ENCODE peak calls at places on chromosomes 12 and 14, in eight cellular contexts. V is astrocyte of the spinal cord, R is GM23248, D is pancreas, F is heart right ventricle, S is tibial artery, I is gastrocnemius medialis, O is left ventricle myocardium inferior. N is an unnamed sample.

GRCh38 chr14:88559852-88560251 is 3.0 kb upstream of the ZC3H14 start:
- DNase-seq in V (peak), R (peak), D (no peak), F (no peak), S (no peak), I (no peak), O (no peak), N (peak)

GRCh38 chr12:13100882-13101769 is 2.3 kb downstream of the GSG1 start:
- DNase-seq in V (peak), R (peak), D (peak), F (peak), S (peak), I (peak), O (peak), N (peak)

GRCh38 chr14:95023886-95024285 is 133.4 kb downstream of the DICER1 start:
- DNase-seq in V (no peak), R (peak), D (peak), F (no peak), S (no peak), I (no peak), O (no peak), N (peak)

GRCh38 chr14:76741074-76741473 is 20.2 kb upstream of the VASH1 start:
- DNase-seq in V (no peak), R (no peak), D (no peak), F (no peak), S (no peak), I (no peak), O (no peak), N (no peak)

GRCh38 chr14:42228611-42229010 is 621.9 kb downstream of the LRFN5 start:
- DNase-seq in V (no peak), R (no peak), D (no peak), F (no peak), S (no peak), I (no peak), O (no peak), N (no peak)

GRCh38 chr12:53376747-53377146 is 3.2 kb upstream of the SP1 start:
- DNase-seq in V (no peak), R (no peak), D (no peak), F (no peak), S (no peak), I (no peak), O (no peak), N (no peak)

GRCh38 chr14:23047042-23047634 is 5.1 kb downstream of the PSMB11 start:
- DNase-seq in V (no peak), R (no peak), D (no peak), F (peak), S (no peak), I (no peak), O (no peak), N (no peak)

GRCh38 chr12:80627773-80628172 is 79.7 kb upstream of the MYF6 start:
- DNase-seq in V (peak), R (peak), D (no peak), F (no peak), S (no peak), I (no peak), O (no peak), N (peak)

GRCh38 chr12:15701212-15701611 is 88.0 kb downstream of the EPS8 start:
- DNase-seq in V (peak), R (peak), D (no peak), F (no peak), S (no peak), I (no peak), O (no peak), N (peak)

GRCh38 chr12:39986674-39987073 is 119.2 kb downstream of the SLC2A13 start:
- DNase-seq in V (no peak), R (no peak), D (no peak), F (no peak), S (no peak), I (no peak), O (no peak), N (no peak)

GRCh38 chr12:28925726-28926376 is 223.2 kb upstream of the FAR2 start:
- DNase-seq in V (no peak), R (peak), D (no peak), F (peak), S (no peak), I (no peak), O (no peak), N (peak)

GRCh38 chr14:94081386-94081820 is 293 bp downstream of the IFI27L1 start:
- DNase-seq in V (no peak), R (peak), D (no peak), F (no peak), S (no peak), I (no peak), O (no peak), N (peak)

GRCh38 chr14:50023671-50024490 is 92.5 kb downstream of the VCPKMT start:
- DNase-seq in V (peak), R (peak), D (no peak), F (no peak), S (peak), I (peak), O (no peak), N (peak)

GRCh38 chr14:67644428-67644827 is 24.7 kb downstream of the ARG2 start:
- DNase-seq in V (peak), R (no peak), D (no peak), F (no peak), S (no peak), I (peak), O (no peak), N (peak)

GRCh38 chr12:70094467-70094866 is 148.8 kb upstream of the CNOT2 start:
- DNase-seq in V (no peak), R (no peak), D (no peak), F (no peak), S (no peak), I (no peak), O (no peak), N (peak)

GRCh38 chr14:52110441-52111086 is 41.7 kb upstream of the NID2 start:
- DNase-seq in V (peak), R (peak), D (no peak), F (no peak), S (no peak), I (no peak), O (no peak), N (peak)

GRCh38 chr12:121719926-121720414 is 7.4 kb downstream of the TMEM120B start:
- DNase-seq in V (peak), R (peak), D (no peak), F (no peak), S (no peak), I (no peak), O (no peak), N (peak)

GRCh38 chr12:116894913-116895312 is 13.7 kb upstream of the HRK start:
- DNase-seq in V (no peak), R (no peak), D (no peak), F (no peak), S (no peak), I (no peak), O (no peak), N (no peak)

GRCh38 chr14:79395061-79395460 is 816.2 kb downstream of the DIO2 start:
- DNase-seq in V (no peak), R (peak), D (no peak), F (no peak), S (no peak), I (no peak), O (no peak), N (peak)

GRCh38 chr14:38389666-38390065 is 133.8 kb upstream of the CLEC14A start:
- DNase-seq in V (no peak), R (peak), D (no peak), F (no peak), S (no peak), I (no peak), O (no peak), N (no peak)

GRCh38 chr12:124516850-124517249 is 50.6 kb downstream of the NCOR2 start:
- DNase-seq in V (no peak), R (no peak), D (no peak), F (no peak), S (no peak), I (no peak), O (no peak), N (no peak)

GRCh38 chr12:131559517-131560516 is 151.1 kb upstream of the SFSWAP start:
- DNase-seq in V (no peak), R (peak), D (no peak), F (no peak), S (no peak), I (no peak), O (no peak), N (no peak)

GRCh38 chr12:51788876-51789275 is 59.6 kb downstream of the FIGNL2 start:
- DNase-seq in V (peak), R (peak), D (no peak), F (no peak), S (no peak), I (no peak), O (no peak), N (peak)

GRCh38 chr14:99055816-99056215 is 216.2 kb downstream of the BCL11B start:
- DNase-seq in V (no peak), R (no peak), D (no peak), F (no peak), S (no peak), I (no peak), O (no peak), N (no peak)

GRCh38 chr14:48382961-48383360 is 707.6 kb upstream of the MDGA2 start:
- DNase-seq in V (no peak), R (no peak), D (peak), F (no peak), S (no peak), I (no peak), O (no peak), N (no peak)

GRCh38 chr14:39025810-39026627 is 77.0 kb downstream of the SEC23A start:
- DNase-seq in V (peak), R (peak), D (no peak), F (no peak), S (no peak), I (no peak), O (no peak), N (peak)

GRCh38 chr12:85029456-85029855 is 6.6 kb downstream of the TSPAN19 start:
- DNase-seq in V (peak), R (peak), D (no peak), F (no peak), S (no peak), I (no peak), O (no peak), N (peak)

GRCh38 chr14:75191100-75191499 is 14.7 kb upstream of the TMED10 start:
- DNase-seq in V (no peak), R (no peak), D (no peak), F (no peak), S (no peak), I (no peak), O (peak), N (no peak)

GRCh38 chr14:79011091-79011919 is 841.1 kb downstream of the NRXN3 start:
- DNase-seq in V (peak), R (peak), D (no peak), F (no peak), S (no peak), I (no peak), O (no peak), N (peak)

GRCh38 chr14:71592361-71592760 is 339.9 kb upstream of the RGS6 start:
- DNase-seq in V (no peak), R (no peak), D (no peak), F (no peak), S (no peak), I (no peak), O (no peak), N (no peak)

GRCh38 chr14:71588576-71589215 is 343.5 kb upstream of the RGS6 start:
- DNase-seq in V (no peak), R (no peak), D (no peak), F (no peak), S (no peak), I (no peak), O (no peak), N (no peak)

GRCh38 chr14:71591929-71592328 is 340.3 kb upstream of the RGS6 start:
- DNase-seq in V (peak), R (peak), D (no peak), F (no peak), S (no peak), I (no peak), O (no peak), N (peak)

GRCh38 chr14:71588028-71588427 is 344.2 kb upstream of the RGS6 start:
- DNase-seq in V (peak), R (peak), D (no peak), F (no peak), S (no peak), I (no peak), O (no peak), N (peak)

DNA sequence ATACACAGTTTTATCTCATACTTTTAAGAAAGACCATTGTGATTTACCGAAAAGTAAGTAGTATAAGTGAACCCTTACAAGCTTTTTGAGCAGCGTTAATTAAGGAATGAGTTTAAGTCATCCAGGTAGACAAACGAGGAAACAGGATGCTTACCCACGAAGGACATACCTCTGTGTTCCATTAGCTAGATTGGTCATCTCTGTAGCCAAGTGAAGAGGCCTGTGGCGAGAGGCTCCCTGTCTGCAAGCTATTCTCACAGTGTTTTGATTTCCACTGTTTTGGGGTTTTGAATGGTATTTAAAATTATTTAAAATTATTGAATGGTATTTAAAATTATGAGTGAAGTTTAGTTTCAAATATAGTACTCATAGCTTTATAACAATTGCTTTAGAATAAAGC is 342.1 kb upstream of the RGS6 start:
- DNase-seq in V (no peak), R (no peak), D (no peak), F (no peak), S (no peak), I (no peak), O (no peak), N (no peak)
- H3K4me3 ChIP-seq in V (no peak), R (peak), D (no peak), F (no peak), S (no peak), I (no peak), O (no peak), N (no peak)

GRCh38 chr12:128266559-128267245 is at the start of gene TMEM132C:
- DNase-seq in V (no peak), R (no peak), D (peak), F (no peak), S (no peak), I (no peak), O (no peak), N (no peak)

GRCh38 chr12:128267246-128267622 is 264 bp downstream of the TMEM132C start:
- DNase-seq in V (no peak), R (no peak), D (peak), F (no peak), S (no peak), I (no peak), O (no peak), N (no peak)

GRCh38 chr12:128269108-128269713 is 2.2 kb downstream of the TMEM132C start:
- DNase-seq in V (no peak), R (no peak), D (no peak), F (no peak), S (no peak), I (no peak), O (no peak), N (peak)

GRCh38 chr12:128268348-128268725 is 1.4 kb downstream of the TMEM132C start:
- DNase-seq in V (no peak), R (no peak), D (peak), F (no peak), S (no peak), I (no peak), O (no peak), N (no peak)

DNA sequence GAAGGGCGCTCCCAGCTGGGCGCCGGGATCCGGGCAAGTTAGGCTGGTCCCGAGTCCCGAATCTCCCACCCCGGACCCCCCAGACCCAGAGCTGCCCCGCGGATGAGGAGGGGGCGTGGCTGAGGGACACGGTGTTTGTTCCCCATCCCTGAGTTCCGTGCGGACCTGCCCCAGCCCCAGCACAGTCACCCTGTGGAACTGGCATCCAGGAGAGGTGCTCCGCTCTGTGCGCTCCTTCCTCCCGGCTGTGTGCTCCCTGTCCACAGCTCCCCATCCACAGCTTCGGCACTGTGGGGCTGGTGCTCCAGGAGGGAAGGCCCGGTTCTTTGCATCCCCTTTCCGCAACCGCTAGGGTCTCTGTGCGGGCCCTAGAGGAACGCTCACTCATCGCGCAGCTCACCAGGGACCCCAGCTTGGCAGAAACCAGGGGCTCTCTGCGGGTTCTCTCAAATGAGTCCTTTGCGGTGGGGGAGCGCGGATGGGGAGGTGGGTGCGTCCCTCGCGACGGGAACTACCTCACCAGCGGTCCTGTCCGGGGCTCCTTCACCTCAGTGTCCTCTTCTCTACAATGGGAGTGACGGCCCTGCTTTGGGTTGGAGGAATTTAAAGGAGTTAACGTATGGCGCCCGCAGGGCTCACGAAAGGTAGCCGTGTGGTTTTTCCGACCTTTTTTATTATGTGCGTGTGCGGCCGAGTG is 829 bp downstream of the TMEM132C start:
- DNase-seq in V (no peak), R (no peak), D (peak), F (no peak), S (no peak), I (no peak), O (no peak), N (no peak)
- H3K4me3 ChIP-seq in V (peak), R (no peak), D (peak), F (peak), S (no peak), I (peak), O (peak), N (peak)

GRCh38 chr14:51093371-51094281 is 1.3 kb downstream of the TRIM9 start:
- DNase-seq in V (peak), R (no peak), D (peak), F (no peak), S (no peak), I (no peak), O (peak), N (no peak)
- H3K4me3 ChIP-seq in V (no peak), R (no peak), D (no peak), F (peak), S (peak), I (peak), O (peak), N (peak)

GRCh38 chr14:55691659-55692058 is 111.7 kb downstream of the KTN1 start:
- DNase-seq in V (no peak), R (no peak), D (no peak), F (no peak), S (no peak), I (no peak), O (no peak), N (no peak)
- H3K4me3 ChIP-seq in V (no peak), R (no peak), D (no peak), F (no peak), S (no peak), I (no peak), O (no peak), N (no peak)

DNA sequence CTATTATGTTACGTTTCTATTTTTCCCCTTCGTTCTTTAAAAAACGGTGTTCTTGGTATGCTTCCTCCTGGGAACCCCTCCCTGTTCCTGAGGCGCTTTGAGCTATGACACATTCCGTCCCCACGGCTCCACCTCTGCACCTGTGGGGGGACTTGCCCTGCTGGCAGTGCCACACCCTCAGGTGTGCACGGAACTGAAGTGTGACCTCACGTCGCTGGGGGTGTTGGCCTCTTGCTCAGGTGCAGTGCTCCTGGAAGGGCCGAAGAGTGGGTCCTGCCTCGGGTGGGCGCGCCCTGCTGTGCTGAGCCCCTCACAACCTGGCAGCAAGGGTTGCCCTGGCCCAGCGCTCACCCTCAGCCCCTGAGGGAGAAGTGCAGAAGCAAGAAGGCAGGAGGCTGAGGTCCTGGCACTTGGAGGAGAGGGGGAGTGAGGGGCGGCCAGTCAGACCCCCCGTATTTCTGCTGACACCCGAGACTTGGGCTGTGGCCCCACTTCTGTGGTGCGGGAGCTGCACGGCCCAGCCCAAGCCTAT is 4.9 kb downstream of the AMN start:
- DNase-seq in V (no peak), R (no peak), D (peak), F (no peak), S (no peak), I (no peak), O (no peak), N (no peak)
- H3K4me3 ChIP-seq in V (no peak), R (no peak), D (no peak), F (no peak), S (no peak), I (no peak), O (peak), N (no peak)

GRCh38 chr12:49133590-49133989 is 2.4 kb upstream of the TUBA1B start:
- DNase-seq in V (no peak), R (no peak), D (no peak), F (no peak), S (no peak), I (no peak), O (no peak), N (no peak)

GRCh38 chr12:49130151-49131050 is 794 bp downstream of the TUBA1B start:
- DNase-seq in V (peak), R (peak), D (peak), F (peak), S (peak), I (peak), O (peak), N (peak)

GRCh38 chr12:49131973-49132461 is 822 bp upstream of the TUBA1B start:
- DNase-seq in V (peak), R (peak), D (no peak), F (no peak), S (no peak), I (no peak), O (no peak), N (peak)

GRCh38 chr12:49131051-49131972 is at the start of gene TUBA1B:
- DNase-seq in V (peak), R (peak), D (peak), F (peak), S (peak), I (peak), O (peak), N (peak)

GRCh38 chr12:49133014-49133413 is 1.8 kb upstream of the TUBA1B start:
- DNase-seq in V (no peak), R (peak), D (no peak), F (no peak), S (no peak), I (no peak), O (no peak), N (no peak)
- H3K4me3 ChIP-seq in V (no peak), R (peak), D (no peak), F (no peak), S (peak), I (peak), O (peak), N (peak)

N was measured in adipocyte.